ENCODE peak calls at places on chromosomes 11 and 22, in four cellular contexts. V, P, E and O are unnamed samples.

GRCh38 chr11:61115498-61116224 is 13.4 kb downstream of the CD5 start:
- DNase-seq in P (no peak), V (no peak), E (no peak), O (no peak)

GRCh38 chr11:71193431-71193830 is 58.9 kb downstream of the SHANK2 start:
- DNase-seq in P (no peak), V (no peak), E (no peak), O (no peak)

GRCh38 chr11:6418199-6418957 is 516 bp downstream of the APBB1 start:
- DNase-seq in V (no peak), E (no peak), P (no peak), O (no peak)

GRCh38 chr22:46072030-46072881 is 78.1 kb upstream of the PPARA start:
- DNase-seq in P (peak; percentile 59), E (no peak), V (no peak), O (peak; percentile 51)

GRCh38 chr22:42074153-42074750 is at the start of gene PHETA2:
- DNase-seq in P (no peak), V (no peak), E (no peak), O (peak; percentile 43)

GRCh38 chr11:128890543-128891409 is at the start of gene KCNJ5:
- DNase-seq in E (no peak), V (peak; percentile 36), P (no peak), O (no peak)

GRCh38 chr11:60314607-60315321 is 12.3 kb upstream of the MS4A6E start:
- DNase-seq in V (no peak), P (no peak), E (no peak), O (no peak)

GRCh38 chr22:42365942-42366660 is 66.1 kb downstream of the NFAM1 start:
- DNase-seq in P (no peak), V (peak; percentile 11), E (no peak), O (no peak)

GRCh38 chr11:27718853-27719574 is 18.8 kb upstream of the BDNF start:
- DNase-seq in P (no peak), V (no peak), E (peak; percentile 49), O (no peak)

GRCh38 chr11:1876361-1877063 is 15.2 kb downstream of the PRR33 start:
- DNase-seq in P (peak; percentile 47), E (peak; percentile 15), V (peak; percentile 13), O (peak; percentile 56)

GRCh38 chr11:70140859-70141489 is 62.1 kb upstream of the FADD start:
- DNase-seq in E (no peak), P (no peak), V (no peak), O (no peak)

GRCh38 chr11:112216591-112217105 is 9.6 kb upstream of the PTS start:
- DNase-seq in E (no peak), P (no peak), V (no peak), O (no peak)

GRCh38 chr22:28410050-28410816 is 269.4 kb downstream of the TTC28 start:
- DNase-seq in P (no peak), E (peak; percentile 3), V (no peak), O (no peak)

GRCh38 chr22:47564651-47565050 is 802.2 kb downstream of the TBC1D22A start:
- DNase-seq in E (no peak), P (no peak), V (peak; percentile 89), O (no peak)

GRCh38 chr11:117908261-117908895 is 20.8 kb downstream of the TMPRSS13 start:
- DNase-seq in V (no peak), E (no peak), P (no peak), O (no peak)

GRCh38 chr11:66359662-66360087 is 11.9 kb downstream of the SLC29A2 start:
- DNase-seq in E (no peak), P (no peak), V (no peak), O (peak; percentile 4)

GRCh38 chr11:66157182-66157864 is 87.3 kb downstream of the PACS1 start:
- DNase-seq in E (no peak), V (no peak), P (no peak), O (no peak)

GRCh38 chr11:37394236-37394870 is 796.3 kb upstream of the RAG2 start:
- DNase-seq in P (no peak), E (no peak), V (no peak), O (no peak)

GRCh38 chr11:22302368-22302767 is 35.8 kb upstream of the SLC17A6 start:
- DNase-seq in V (no peak), P (no peak), E (no peak), O (no peak)

GRCh38 chr22:25334091-25334490 is 114.7 kb downstream of the CRYBB2 start:
- DNase-seq in P (no peak), V (peak; percentile 45), E (no peak), O (no peak)

GRCh38 chr22:49705631-49706352 is 121.9 kb downstream of the BRD1 start:
- DNase-seq in V (no peak), P (no peak), E (no peak), O (no peak)

GRCh38 chr11:35029979-35030378 is 109.0 kb upstream of the CD44 start:
- DNase-seq in P (no peak), E (peak; percentile 89), V (no peak), O (no peak)

GRCh38 chr22:46084376-46084775 is 66.0 kb upstream of the PPARA start:
- DNase-seq in P (peak; percentile 22), V (no peak), E (no peak), O (no peak)

GRCh38 chr11:131977231-131977630 is 606.8 kb downstream of the NTM start:
- DNase-seq in P (no peak), V (no peak), E (peak; percentile 66), O (no peak)

GRCh38 chr11:17724020-17724908 is 4.9 kb downstream of the MYOD1 start:
- DNase-seq in P (no peak), E (no peak), V (no peak), O (no peak)

GRCh38 chr11:64799925-64800632 is 2.9 kb downstream of the MAP4K2 start:
- DNase-seq in E (no peak), P (no peak), V (no peak), O (peak; percentile 10)

GRCh38 chr11:34988294-34989255 is 72.2 kb downstream of the PDHX start:
- DNase-seq in P (no peak), V (no peak), E (peak; percentile 24), O (no peak)

GRCh38 chr11:134033696-134034491 is 35.0 kb upstream of the JAM3 start:
- DNase-seq in P (peak; percentile 85), V (peak; percentile 97), E (peak; percentile 81), O (peak; percentile 50)

GRCh38 chr11:28697920-28698827 is 590.0 kb downstream of the METTL15 start:
- DNase-seq in V (peak; percentile 36), E (peak; percentile 63), P (peak; percentile 41), O (no peak)

GRCh38 chr22:37330200-37331033 is 48.1 kb downstream of the CYTH4 start:
- DNase-seq in E (no peak), P (no peak), V (peak; percentile 78), O (peak; percentile 75)

GRCh38 chr11:122186439-122187080 is 70.5 kb upstream of the BLID start:
- DNase-seq in V (no peak), P (peak; percentile 24), E (peak; percentile 91), O (no peak)

GRCh38 chr11:8099291-8099899 is 18.4 kb downstream of the TUB start:
- DNase-seq in E (peak; percentile 78), P (peak; percentile 84), V (peak; percentile 47), O (no peak)

GRCh38 chr11:109728056-109728455 is 306.1 kb downstream of the C11orf87 start:
- DNase-seq in E (peak; percentile 69), V (no peak), P (no peak), O (no peak)

GRCh38 chr11:68408512-68408911 is 52.0 kb upstream of the PPP6R3 start:
- DNase-seq in V (no peak), E (no peak), P (no peak), O (no peak)

GRCh38 chr11:44877908-44878459 is 72.7 kb downstream of the TP53I11 start:
- DNase-seq in P (no peak), V (peak; percentile 70), E (no peak), O (no peak)